ENCODE peak calls at places on chromosome 21, in seven cellular contexts. One of them, this sample, is unnamed.

GRCh38 chr21:40177979-40178378 is 310.7 kb downstream of the PCP4 start:
- DNase-seq in GM12865: no peak
- DNase-seq in CD4-positive, CD25-positive, alpha-beta regulatory T cell: no peak
- DNase-seq in heart right ventricle: no peak
- DNase-seq in Karpas-422: no peak
- DNase-seq in A549: no peak
- DNase-seq in MG63: no peak
- DNase-seq in this sample: no peak

GRCh38 chr21:39538453-39539042 is 74.2 kb upstream of the B3GALT5 start:
- DNase-seq in GM12865: no peak
- DNase-seq in CD4-positive, CD25-positive, alpha-beta regulatory T cell: no peak
- DNase-seq in heart right ventricle: no peak
- DNase-seq in Karpas-422: no peak
- DNase-seq in A549: no peak
- DNase-seq in MG63: no peak
- DNase-seq in this sample: no peak

GRCh38 chr21:29232601-29233541 is 65.9 kb upstream of the BACH1 start:
- DNase-seq in GM12865: peak; percentile 70
- DNase-seq in CD4-positive, CD25-positive, alpha-beta regulatory T cell: peak; percentile 14
- DNase-seq in heart right ventricle: no peak
- DNase-seq in Karpas-422: peak; percentile 64
- DNase-seq in A549: no peak
- DNase-seq in MG63: peak; percentile 29
- DNase-seq in this sample: peak; percentile 56

GRCh38 chr21:17674106-17674505 is 61.4 kb upstream of the BTG3 start:
- DNase-seq in GM12865: no peak
- DNase-seq in CD4-positive, CD25-positive, alpha-beta regulatory T cell: no peak
- DNase-seq in heart right ventricle: no peak
- DNase-seq in Karpas-422: no peak
- DNase-seq in A549: no peak
- DNase-seq in MG63: no peak
- DNase-seq in this sample: no peak

GRCh38 chr21:33668180-33668579 is 25.9 kb downstream of the ITSN1 start:
- DNase-seq in GM12865: no peak
- DNase-seq in CD4-positive, CD25-positive, alpha-beta regulatory T cell: no peak
- DNase-seq in heart right ventricle: no peak
- DNase-seq in Karpas-422: no peak
- DNase-seq in A549: no peak
- DNase-seq in MG63: no peak
- DNase-seq in this sample: no peak

GRCh38 chr21:18549214-18549905 is 145.8 kb upstream of the TMPRSS15 start:
- DNase-seq in GM12865: no peak
- DNase-seq in CD4-positive, CD25-positive, alpha-beta regulatory T cell: no peak
- DNase-seq in heart right ventricle: no peak
- DNase-seq in Karpas-422: no peak
- DNase-seq in A549: no peak
- DNase-seq in MG63: no peak
- DNase-seq in this sample: no peak

GRCh38 chr21:14243461-14243860 is 27.5 kb downstream of the RBM11 start:
- DNase-seq in GM12865: no peak
- DNase-seq in CD4-positive, CD25-positive, alpha-beta regulatory T cell: no peak
- DNase-seq in heart right ventricle: no peak
- DNase-seq in Karpas-422: no peak
- DNase-seq in A549: no peak
- DNase-seq in MG63: no peak
- DNase-seq in this sample: no peak

GRCh38 chr21:33937931-33938339 is 22.3 kb upstream of the ATP5PO start:
- DNase-seq in GM12865: peak; percentile 75
- DNase-seq in CD4-positive, CD25-positive, alpha-beta regulatory T cell: peak; percentile 49
- DNase-seq in heart right ventricle: no peak
- DNase-seq in Karpas-422: peak; percentile 87
- DNase-seq in A549: no peak
- DNase-seq in MG63: no peak
- DNase-seq in this sample: no peak

GRCh38 chr21:46600978-46601377 is 3.9 kb downstream of the S100B start:
- DNase-seq in GM12865: no peak
- DNase-seq in CD4-positive, CD25-positive, alpha-beta regulatory T cell: no peak
- DNase-seq in heart right ventricle: no peak
- DNase-seq in Karpas-422: no peak
- DNase-seq in A549: no peak
- DNase-seq in MG63: no peak
- DNase-seq in this sample: no peak

GRCh38 chr21:18986197-18986596 is 582.6 kb upstream of the TMPRSS15 start:
- DNase-seq in GM12865: no peak
- DNase-seq in CD4-positive, CD25-positive, alpha-beta regulatory T cell: no peak
- DNase-seq in heart right ventricle: no peak
- DNase-seq in Karpas-422: no peak
- DNase-seq in A549: no peak
- DNase-seq in MG63: no peak
- DNase-seq in this sample: no peak

GRCh38 chr21:34126691-34127090 is 53.3 kb downstream of the MRPS6 start:
- DNase-seq in GM12865: no peak
- DNase-seq in CD4-positive, CD25-positive, alpha-beta regulatory T cell: no peak
- DNase-seq in heart right ventricle: no peak
- DNase-seq in Karpas-422: no peak
- DNase-seq in A549: no peak
- DNase-seq in MG63: peak; percentile 65
- DNase-seq in this sample: no peak

GRCh38 chr21:39006653-39007417 is 176.4 kb downstream of the PSMG1 start:
- DNase-seq in GM12865: no peak
- DNase-seq in CD4-positive, CD25-positive, alpha-beta regulatory T cell: no peak
- DNase-seq in heart right ventricle: peak; percentile 89
- DNase-seq in Karpas-422: no peak
- DNase-seq in A549: no peak
- DNase-seq in MG63: peak; percentile 80
- DNase-seq in this sample: no peak

GRCh38 chr21:15520811-15521643 is 208.8 kb upstream of the USP25 start:
- DNase-seq in GM12865: no peak
- DNase-seq in CD4-positive, CD25-positive, alpha-beta regulatory T cell: no peak
- DNase-seq in heart right ventricle: no peak
- DNase-seq in Karpas-422: no peak
- DNase-seq in A549: no peak
- DNase-seq in MG63: no peak
- DNase-seq in this sample: no peak

GRCh38 chr21:22544747-22545146 is 1546.5 kb downstream of the NCAM2 start:
- DNase-seq in GM12865: no peak
- DNase-seq in CD4-positive, CD25-positive, alpha-beta regulatory T cell: no peak
- DNase-seq in heart right ventricle: no peak
- DNase-seq in Karpas-422: no peak
- DNase-seq in A549: no peak
- DNase-seq in MG63: no peak
- DNase-seq in this sample: no peak

GRCh38 chr21:28337319-28337718 is 655.4 kb downstream of the LTN1 start:
- DNase-seq in GM12865: peak; percentile 13
- DNase-seq in CD4-positive, CD25-positive, alpha-beta regulatory T cell: no peak
- DNase-seq in heart right ventricle: no peak
- DNase-seq in Karpas-422: peak; percentile 68
- DNase-seq in A549: no peak
- DNase-seq in MG63: no peak
- DNase-seq in this sample: no peak

GRCh38 chr21:38869946-38870345 is 64.2 kb downstream of the ETS2 start:
- DNase-seq in GM12865: no peak
- DNase-seq in CD4-positive, CD25-positive, alpha-beta regulatory T cell: no peak
- DNase-seq in heart right ventricle: no peak
- DNase-seq in Karpas-422: no peak
- DNase-seq in A549: no peak
- DNase-seq in MG63: no peak
- DNase-seq in this sample: no peak

GRCh38 chr21:38995755-38996154 is 187.5 kb downstream of the PSMG1 start:
- DNase-seq in GM12865: no peak
- DNase-seq in CD4-positive, CD25-positive, alpha-beta regulatory T cell: no peak
- DNase-seq in heart right ventricle: no peak
- DNase-seq in Karpas-422: no peak
- DNase-seq in A549: no peak
- DNase-seq in MG63: no peak
- DNase-seq in this sample: no peak

GRCh38 chr21:38913120-38913975 is 107.6 kb downstream of the ETS2 start:
- DNase-seq in GM12865: no peak
- DNase-seq in CD4-positive, CD25-positive, alpha-beta regulatory T cell: no peak
- DNase-seq in heart right ventricle: peak; percentile 72
- DNase-seq in Karpas-422: no peak
- DNase-seq in A549: peak; percentile 38
- DNase-seq in MG63: peak; percentile 89
- DNase-seq in this sample: no peak

GRCh38 chr21:43956667-43957030 is 55.5 kb upstream of the TRAPPC10 start:
- DNase-seq in GM12865: no peak
- DNase-seq in CD4-positive, CD25-positive, alpha-beta regulatory T cell: no peak
- DNase-seq in heart right ventricle: no peak
- DNase-seq in Karpas-422: no peak
- DNase-seq in A549: no peak
- DNase-seq in MG63: no peak
- DNase-seq in this sample: no peak

GRCh38 chr21:14064296-14064645 is 146.5 kb downstream of the LIPI start:
- DNase-seq in GM12865: no peak
- DNase-seq in CD4-positive, CD25-positive, alpha-beta regulatory T cell: no peak
- DNase-seq in heart right ventricle: no peak
- DNase-seq in Karpas-422: no peak
- DNase-seq in A549: no peak
- DNase-seq in MG63: no peak
- DNase-seq in this sample: no peak

DNA sequence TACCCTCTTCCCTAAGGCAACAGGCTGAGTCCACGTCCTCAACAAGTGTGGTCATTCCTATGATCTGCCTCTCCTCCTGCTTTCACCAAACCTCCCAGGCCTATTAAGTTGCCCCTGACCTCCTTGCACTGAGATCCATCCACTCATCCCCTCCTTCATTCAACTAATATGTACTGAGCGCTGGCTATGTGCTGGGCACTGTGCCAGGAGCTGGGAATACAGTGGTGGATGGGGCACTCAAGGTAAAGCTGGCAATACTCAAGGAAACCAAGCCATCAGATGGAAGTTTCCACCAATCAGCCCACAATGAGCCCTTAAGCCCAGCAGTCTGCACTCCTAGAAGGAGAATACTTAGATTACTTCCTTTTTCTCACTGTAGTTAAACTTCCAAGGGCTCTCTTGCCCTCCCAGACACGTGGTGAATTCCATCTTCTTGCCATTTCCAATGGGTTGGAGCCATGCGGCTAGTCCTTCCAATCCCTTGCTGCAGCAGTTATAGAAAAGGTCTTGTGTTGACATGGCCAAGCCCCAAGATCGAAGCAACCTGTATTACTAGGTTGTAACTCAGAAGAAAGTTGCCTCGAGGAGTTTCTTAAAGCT is 279.9 kb upstream of the RUNX1 start:
- DNase-seq in GM12865: no peak
- DNase-seq in CD4-positive, CD25-positive, alpha-beta regulatory T cell: no peak
- DNase-seq in heart right ventricle: no peak
- DNase-seq in Karpas-422: no peak
- DNase-seq in A549: no peak
- DNase-seq in MG63: no peak
- DNase-seq in this sample: no peak
- H3K4me3 ChIP-seq in GM12865: no peak overlapping the region
- H3K4me3 ChIP-seq in CD4-positive, CD25-positive, alpha-beta regulatory T cell: no peak overlapping the region
- H3K4me3 ChIP-seq in heart right ventricle: no peak overlapping the region
- H3K4me3 ChIP-seq in Karpas-422: no peak overlapping the region
- H3K4me3 ChIP-seq in A549: no peak overlapping the region
- H3K4me3 ChIP-seq in MG63: no peak overlapping the region
- H3K4me3 ChIP-seq in this sample: no peak overlapping the region

DNA sequence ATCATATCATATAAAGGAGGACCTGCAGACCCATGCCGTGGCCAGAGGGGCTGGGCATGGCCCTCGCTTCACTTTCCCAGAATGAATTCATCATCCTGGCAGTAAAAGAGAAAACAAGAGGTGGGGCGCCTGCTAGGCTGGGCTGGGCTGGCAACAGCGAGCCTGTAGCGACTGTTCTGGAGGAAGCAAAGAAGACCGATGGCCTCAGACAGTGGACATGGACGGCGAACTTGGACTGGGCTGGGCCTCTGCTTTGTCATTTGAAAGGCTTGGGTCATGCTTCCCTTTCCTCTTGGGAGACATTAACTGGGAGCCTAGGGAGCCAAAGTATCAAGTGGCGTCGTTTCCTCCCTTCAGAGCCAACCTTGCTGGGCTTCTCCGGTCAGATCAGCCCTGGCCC is 401 bp upstream of the FAM3B start:
- DNase-seq in GM12865: no peak
- DNase-seq in CD4-positive, CD25-positive, alpha-beta regulatory T cell: no peak
- DNase-seq in heart right ventricle: no peak
- DNase-seq in Karpas-422: no peak
- DNase-seq in A549: no peak
- DNase-seq in MG63: no peak
- DNase-seq in this sample: no peak
- H3K4me3 ChIP-seq in GM12865: no peak overlapping the region
- H3K4me3 ChIP-seq in CD4-positive, CD25-positive, alpha-beta regulatory T cell: no peak overlapping the region
- H3K4me3 ChIP-seq in heart right ventricle: peak overlapping the region; percentile 25
- H3K4me3 ChIP-seq in Karpas-422: no peak overlapping the region
- H3K4me3 ChIP-seq in A549: no peak overlapping the region
- H3K4me3 ChIP-seq in MG63: no peak overlapping the region
- H3K4me3 ChIP-seq in this sample: no peak overlapping the region

GRCh38 chr21:25956993-25957714 is 213.4 kb downstream of the APP start:
- DNase-seq in GM12865: no peak
- DNase-seq in CD4-positive, CD25-positive, alpha-beta regulatory T cell: no peak
- DNase-seq in heart right ventricle: no peak
- DNase-seq in Karpas-422: no peak
- DNase-seq in A549: no peak
- DNase-seq in MG63: no peak
- DNase-seq in this sample: peak; percentile 40
- H3K4me3 ChIP-seq in GM12865: no peak overlapping the region
- H3K4me3 ChIP-seq in CD4-positive, CD25-positive, alpha-beta regulatory T cell: no peak overlapping the region
- H3K4me3 ChIP-seq in heart right ventricle: no peak overlapping the region
- H3K4me3 ChIP-seq in Karpas-422: no peak overlapping the region
- H3K4me3 ChIP-seq in A549: no peak overlapping the region
- H3K4me3 ChIP-seq in MG63: no peak overlapping the region
- H3K4me3 ChIP-seq in this sample: no peak overlapping the region

DNA sequence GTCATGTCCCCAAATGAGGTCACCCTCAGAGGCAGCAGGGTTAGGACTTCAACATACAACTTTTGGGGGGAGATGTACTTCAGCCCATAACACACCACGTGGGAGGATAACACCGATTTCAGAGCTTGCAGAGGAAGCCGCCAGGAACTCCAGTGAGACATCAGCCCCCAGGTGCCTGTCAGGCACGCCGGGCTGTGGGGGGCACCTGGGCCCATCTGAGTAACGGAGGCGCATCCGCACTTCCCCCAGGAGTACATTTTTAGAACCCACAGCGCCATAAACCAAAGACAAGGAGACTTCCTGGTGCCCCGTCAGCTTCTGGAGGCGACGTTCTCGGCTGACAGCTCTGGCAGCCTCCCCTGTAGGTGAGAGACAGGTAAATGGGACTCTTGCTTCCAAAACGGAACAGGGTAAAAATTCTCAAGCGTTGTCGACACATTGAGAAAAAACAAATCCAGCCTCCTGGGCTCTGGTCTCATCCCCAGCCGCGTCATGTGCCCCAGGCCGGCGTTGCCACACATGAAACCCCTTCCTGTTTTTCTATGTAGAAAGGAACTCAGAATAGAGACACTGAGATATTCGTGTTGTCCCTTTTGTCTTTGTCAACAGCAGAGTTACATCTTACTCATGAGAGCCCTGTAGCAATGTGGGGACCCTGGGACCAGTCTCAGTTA is 93.3 kb downstream of the PDE9A start:
- DNase-seq in GM12865: no peak
- DNase-seq in CD4-positive, CD25-positive, alpha-beta regulatory T cell: peak; percentile 72
- DNase-seq in heart right ventricle: peak; percentile 32
- DNase-seq in Karpas-422: no peak
- DNase-seq in A549: no peak
- DNase-seq in MG63: no peak
- DNase-seq in this sample: no peak
- H3K4me3 ChIP-seq in GM12865: no peak overlapping the region
- H3K4me3 ChIP-seq in CD4-positive, CD25-positive, alpha-beta regulatory T cell: peak overlapping the region; percentile 53
- H3K4me3 ChIP-seq in heart right ventricle: no peak overlapping the region
- H3K4me3 ChIP-seq in Karpas-422: no peak overlapping the region
- H3K4me3 ChIP-seq in A549: no peak overlapping the region
- H3K4me3 ChIP-seq in MG63: no peak overlapping the region
- H3K4me3 ChIP-seq in this sample: no peak overlapping the region

GRCh38 chr21:37430184-37430821 is 63.7 kb downstream of the DYRK1A start:
- DNase-seq in GM12865: no peak
- DNase-seq in CD4-positive, CD25-positive, alpha-beta regulatory T cell: no peak
- DNase-seq in heart right ventricle: no peak
- DNase-seq in Karpas-422: no peak
- DNase-seq in A549: no peak
- DNase-seq in MG63: no peak
- DNase-seq in this sample: no peak
- H3K4me3 ChIP-seq in GM12865: no peak overlapping the region
- H3K4me3 ChIP-seq in CD4-positive, CD25-positive, alpha-beta regulatory T cell: peak overlapping the region; percentile 8
- H3K4me3 ChIP-seq in heart right ventricle: no peak overlapping the region
- H3K4me3 ChIP-seq in Karpas-422: no peak overlapping the region
- H3K4me3 ChIP-seq in A549: no peak overlapping the region
- H3K4me3 ChIP-seq in MG63: no peak overlapping the region
- H3K4me3 ChIP-seq in this sample: no peak overlapping the region

This sample was measured in epithelial cell of proximal tubule.